ENCODE peak calls at places on chromosomes 12 and 14, in six cellular contexts. X, U, E, N, S and K are unnamed samples.

GRCh38 chr12:67034110-67034879 is 234.9 kb upstream of the CAND1 start:
- DNase-seq in X (peak; percentile 29), U (no peak), E (no peak), N (no peak), S (no peak), K (no peak)

GRCh38 chr14:23352506-23353432 is at the start of gene SLC22A17:
- DNase-seq in X (peak; percentile 65), U (peak; percentile 69), E (peak; percentile 89), N (peak; percentile 93), S (no peak), K (peak; percentile 65)

GRCh38 chr14:83294941-83295340 is 1761.3 kb upstream of the SEL1L start:
- DNase-seq in X (no peak), U (no peak), E (no peak), N (no peak), S (no peak), K (no peak)

GRCh38 chr12:119546340-119546739 is 47.2 kb upstream of the TMEM233 start:
- DNase-seq in X (no peak), U (no peak), E (no peak), N (no peak), S (no peak), K (no peak)

GRCh38 chr12:7667025-7667575 is 1.4 kb upstream of the APOBEC1 start:
- DNase-seq in X (peak; percentile 26), U (no peak), E (no peak), N (no peak), S (no peak), K (no peak)

GRCh38 chr12:82529096-82529495 is 157.6 kb upstream of the TMTC2 start:
- DNase-seq in X (no peak), U (no peak), E (no peak), N (no peak), S (no peak), K (no peak)

GRCh38 chr12:2268478-2269286 is 215.9 kb downstream of the CACNA1C start:
- DNase-seq in X (no peak), U (no peak), E (no peak), N (no peak), S (no peak), K (no peak)

GRCh38 chr14:79248771-79249170 is 962.5 kb downstream of the DIO2 start:
- DNase-seq in X (no peak), U (no peak), E (no peak), N (no peak), S (no peak), K (no peak)

GRCh38 chr12:94973202-94973601 is 30.3 kb downstream of the NDUFA12 start:
- DNase-seq in X (no peak), U (no peak), E (no peak), N (no peak), S (no peak), K (no peak)

GRCh38 chr12:132218915-132219314 is 74.7 kb downstream of the NOC4L start:
- DNase-seq in X (peak; percentile 51), U (no peak), E (no peak), N (peak; percentile 77), S (no peak), K (no peak)

GRCh38 chr14:78593949-78594348 is 423.8 kb downstream of the NRXN3 start:
- DNase-seq in X (no peak), U (no peak), E (peak; percentile 37), N (no peak), S (no peak), K (no peak)

GRCh38 chr14:61329478-61330051 is 8.2 kb downstream of the PRKCH start:
- DNase-seq in X (no peak), U (no peak), E (no peak), N (no peak), S (no peak), K (no peak)

GRCh38 chr12:2673966-2674810 is 120.6 kb upstream of the FKBP4 start:
- DNase-seq in X (peak; percentile 24), U (no peak), E (peak; percentile 53), N (no peak), S (peak; percentile 47), K (no peak)

GRCh38 chr12:80838708-80839107 is 99.0 kb downstream of the LIN7A start:
- DNase-seq in X (no peak), U (no peak), E (no peak), N (no peak), S (no peak), K (no peak)

GRCh38 chr12:43988838-43989560 is 153.1 kb downstream of the TMEM117 start:
- DNase-seq in X (no peak), U (no peak), E (no peak), N (no peak), S (no peak), K (no peak)

GRCh38 chr12:70661762-70662161 is 24.5 kb upstream of the PTPRB start:
- DNase-seq in X (no peak), U (no peak), E (no peak), N (no peak), S (no peak), K (no peak)

GRCh38 chr12:74608376-74608775 is 70.7 kb downstream of the ATXN7L3B start:
- DNase-seq in X (no peak), U (no peak), E (no peak), N (no peak), S (no peak), K (no peak)

GRCh38 chr14:105204206-105204930 is 23.3 kb upstream of the NUDT14 start:
- DNase-seq in X (peak; percentile 46), U (peak; percentile 59), E (peak; percentile 88), N (no peak), S (no peak), K (no peak)

GRCh38 chr12:24044973-24045703 is 95.7 kb upstream of the SOX5 start:
- DNase-seq in X (no peak), U (peak; percentile 17), E (no peak), N (no peak), S (no peak), K (no peak)

GRCh38 chr12:2013527-2014223 is 9.4 kb upstream of the DCP1B start:
- DNase-seq in X (no peak), U (no peak), E (no peak), N (peak; percentile 69), S (no peak), K (peak; percentile 25)

GRCh38 chr14:49939884-49940510 is 47.1 kb downstream of the ARF6 start:
- DNase-seq in X (no peak), U (no peak), E (no peak), N (no peak), S (no peak), K (no peak)

GRCh38 chr14:104795781-104796681 is 483 bp upstream of the AKT1 start:
- DNase-seq in X (no peak), U (peak; percentile 68), E (peak; percentile 95), N (peak; percentile 94), S (no peak), K (no peak)

GRCh38 chr12:110741371-110741770 is 1.3 kb downstream of the PPP1CC start:
- DNase-seq in X (no peak), U (no peak), E (no peak), N (no peak), S (no peak), K (no peak)

GRCh38 chr12:114848661-114849060 is 164.7 kb upstream of the TBX3 start:
- DNase-seq in X (peak; percentile 44), U (no peak), E (no peak), N (no peak), S (no peak), K (no peak)

GRCh38 chr14:81137316-81137715 is 83.4 kb downstream of the GTF2A1 start:
- DNase-seq in X (peak; percentile 41), U (no peak), E (no peak), N (peak; percentile 24), S (no peak), K (no peak)

GRCh38 chr14:87794566-87794965 is 198.4 kb downstream of the GALC start:
- DNase-seq in X (no peak), U (no peak), E (no peak), N (no peak), S (no peak), K (no peak)

GRCh38 chr12:132237772-132238486 is 91.5 kb downstream of the GALNT9 start:
- DNase-seq in X (no peak), U (no peak), E (peak; percentile 80), N (no peak), S (no peak), K (no peak)

GRCh38 chr12:106999444-106999843 is 12.5 kb upstream of the MTERF2 start:
- DNase-seq in X (no peak), U (no peak), E (no peak), N (no peak), S (no peak), K (peak; percentile 39)

GRCh38 chr14:23248601-23249000 is 10.9 kb downstream of the RNF212B start:
- DNase-seq in X (no peak), U (no peak), E (no peak), N (no peak), S (no peak), K (no peak)

GRCh38 chr12:50641566-50641965 is 122.3 kb upstream of the ATF1 start:
- DNase-seq in X (no peak), U (no peak), E (no peak), N (no peak), S (no peak), K (no peak)
- TF ChIP-seq EP300 in X (no peak), U (no peak), E (no peak), N (no peak), S (no peak), K (no peak)

GRCh38 chr14:75147423-75148071 is 20.7 kb upstream of the NEK9 start:
- DNase-seq in X (peak; percentile 31), U (peak; percentile 53), E (no peak), N (no peak), S (peak; percentile 91), K (peak; percentile 78)
- TF ChIP-seq EP300 in X (no peak), U (no peak), E (no peak), N (no peak), S (no peak), K (peak; percentile 97)

DNA sequence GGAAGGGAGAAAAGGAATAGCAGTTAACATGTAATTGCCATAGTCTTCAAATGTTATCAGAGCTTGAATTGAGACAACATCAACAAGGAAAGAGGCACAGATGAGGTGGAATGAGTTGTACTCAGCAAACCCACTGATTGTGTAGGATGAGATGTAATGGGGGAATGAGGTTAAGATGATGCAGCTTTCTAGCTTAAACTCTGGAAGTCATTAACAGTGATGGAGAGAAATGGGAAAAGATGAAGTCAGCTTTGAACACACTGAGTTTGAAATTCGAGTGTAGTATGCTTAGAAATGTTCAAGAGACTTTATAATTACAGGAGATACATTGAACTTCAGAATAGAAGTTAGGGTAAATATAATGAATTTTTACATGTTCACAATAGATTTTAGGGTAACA is 106.9 kb downstream of the PRKD1 start:
- DNase-seq in X (no peak), U (no peak), E (no peak), N (no peak), S (no peak), K (no peak)
- TF ChIP-seq EP300 in X (no peak), U (no peak), E (no peak), N (no peak), S (no peak), K (no peak)

GRCh38 chr12:57090924-57091632 is 2.2 kb downstream of the NAB2 start:
- DNase-seq in X (no peak), U (no peak), E (peak; percentile 62), N (peak; percentile 15), S (no peak), K (no peak)

GRCh38 chr12:57090456-57090855 is 1.5 kb downstream of the NAB2 start:
- DNase-seq in X (no peak), U (no peak), E (no peak), N (peak; percentile 22), S (no peak), K (no peak)

GRCh38 chr12:57088442-57089258 is at the start of gene NAB2:
- DNase-seq in X (peak; percentile 97), U (peak; percentile 96), E (peak; percentile 97), N (peak; percentile 96), S (peak; percentile 98), K (peak; percentile 95)

GRCh38 chr12:57087689-57088441 is 1.0 kb upstream of the NAB2 start:
- DNase-seq in X (peak; percentile 94), U (peak; percentile 88), E (peak; percentile 93), N (peak; percentile 82), S (peak; percentile 92), K (peak; percentile 86)

GRCh38 chr12:57089259-57090245 is 638 bp downstream of the NAB2 start:
- DNase-seq in X (no peak), U (peak; percentile 75), E (peak; percentile 81), N (peak; percentile 69), S (peak; percentile 87), K (peak; percentile 71)
- TF ChIP-seq EP300 in X (no peak), U (no peak), E (no peak), N (no peak), S (no peak), K (peak; percentile 15)